ENCODE peak calls at places on chromosomes 12 and 14, in six cellular contexts. One of them, this sample, is unnamed.

GRCh38 chr12:126772171-126772864 is 1494.7 kb upstream of the TMEM132C start:
- DNase-seq in frontal cortex: no peak
- DNase-seq in KBM-7: peak; percentile 3
- DNase-seq in CMK: no peak
- DNase-seq in astrocyte of the spinal cord: peak; percentile 64
- DNase-seq in activated CD8-positive, alpha-beta memory T cell treated with anti-CD3 and anti-CD28 coated beads for 4 hours: no peak
- DNase-seq in this sample: no peak

GRCh38 chr12:52783563-52784316 is 6.6 kb upstream of the KRT76 start:
- DNase-seq in frontal cortex: no peak
- DNase-seq in astrocyte of the spinal cord: no peak
- DNase-seq in CMK: no peak
- DNase-seq in activated CD8-positive, alpha-beta memory T cell treated with anti-CD3 and anti-CD28 coated beads for 4 hours: no peak
- DNase-seq in KBM-7: no peak
- DNase-seq in this sample: no peak

GRCh38 chr14:21699551-21699950 is 25.9 kb upstream of the OR4E1 start:
- DNase-seq in activated CD8-positive, alpha-beta memory T cell treated with anti-CD3 and anti-CD28 coated beads for 4 hours: no peak
- DNase-seq in CMK: no peak
- DNase-seq in frontal cortex: no peak
- DNase-seq in KBM-7: no peak
- DNase-seq in astrocyte of the spinal cord: no peak
- DNase-seq in this sample: no peak

GRCh38 chr12:54369597-54370217 is 5.4 kb upstream of the GPR84 start:
- DNase-seq in KBM-7: no peak
- DNase-seq in activated CD8-positive, alpha-beta memory T cell treated with anti-CD3 and anti-CD28 coated beads for 4 hours: no peak
- DNase-seq in frontal cortex: no peak
- DNase-seq in astrocyte of the spinal cord: no peak
- DNase-seq in CMK: no peak
- DNase-seq in this sample: no peak

GRCh38 chr12:54173066-54173726 is 15.6 kb downstream of the SMUG1 start:
- DNase-seq in activated CD8-positive, alpha-beta memory T cell treated with anti-CD3 and anti-CD28 coated beads for 4 hours: no peak
- DNase-seq in KBM-7: peak; percentile 18
- DNase-seq in astrocyte of the spinal cord: peak; percentile 14
- DNase-seq in CMK: no peak
- DNase-seq in frontal cortex: peak; percentile 68
- DNase-seq in this sample: peak; percentile 4

GRCh38 chr12:69988601-69989194 is 163.7 kb downstream of the MYRFL start:
- DNase-seq in activated CD8-positive, alpha-beta memory T cell treated with anti-CD3 and anti-CD28 coated beads for 4 hours: no peak
- DNase-seq in KBM-7: no peak
- DNase-seq in astrocyte of the spinal cord: no peak
- DNase-seq in CMK: no peak
- DNase-seq in frontal cortex: no peak
- DNase-seq in this sample: no peak

GRCh38 chr12:131092911-131093901 is 139.5 kb downstream of the ADGRD1 start:
- DNase-seq in activated CD8-positive, alpha-beta memory T cell treated with anti-CD3 and anti-CD28 coated beads for 4 hours: no peak
- DNase-seq in frontal cortex: no peak
- DNase-seq in CMK: no peak
- DNase-seq in KBM-7: peak; percentile 53
- DNase-seq in astrocyte of the spinal cord: no peak
- DNase-seq in this sample: no peak

GRCh38 chr12:65430571-65431306 is 152.3 kb downstream of the MSRB3 start:
- DNase-seq in frontal cortex: no peak
- DNase-seq in activated CD8-positive, alpha-beta memory T cell treated with anti-CD3 and anti-CD28 coated beads for 4 hours: no peak
- DNase-seq in CMK: no peak
- DNase-seq in KBM-7: no peak
- DNase-seq in astrocyte of the spinal cord: peak; percentile 81
- DNase-seq in this sample: no peak

GRCh38 chr14:90760591-90761316 is 55.5 kb downstream of the TTC7B start:
- DNase-seq in activated CD8-positive, alpha-beta memory T cell treated with anti-CD3 and anti-CD28 coated beads for 4 hours: no peak
- DNase-seq in CMK: no peak
- DNase-seq in astrocyte of the spinal cord: peak; percentile 37
- DNase-seq in KBM-7: peak; percentile 54
- DNase-seq in frontal cortex: no peak
- DNase-seq in this sample: no peak

GRCh38 chr14:98144964-98145363 is 1127.0 kb downstream of the BCL11B start:
- DNase-seq in KBM-7: no peak
- DNase-seq in frontal cortex: no peak
- DNase-seq in astrocyte of the spinal cord: peak; percentile 5
- DNase-seq in activated CD8-positive, alpha-beta memory T cell treated with anti-CD3 and anti-CD28 coated beads for 4 hours: no peak
- DNase-seq in CMK: no peak
- DNase-seq in this sample: no peak

GRCh38 chr12:122849352-122850047 is 14.2 kb downstream of the HIP1R start:
- DNase-seq in KBM-7: no peak
- DNase-seq in astrocyte of the spinal cord: no peak
- DNase-seq in CMK: no peak
- DNase-seq in frontal cortex: no peak
- DNase-seq in activated CD8-positive, alpha-beta memory T cell treated with anti-CD3 and anti-CD28 coated beads for 4 hours: no peak
- DNase-seq in this sample: no peak

This sample was measured in activated naive CD8-positive, alpha-beta T cell treated with anti-CD3 and anti-CD28 coated beads, Interleukin-2, amount 50 U/mL, for 16 hours.